ENCODE peak calls at places on chromosomes 4 and X, in seven cellular contexts. One of them, this sample, is unnamed.
A peak's percentile ranks its signal among the peaks of the same experiment; 100 is the strongest.

GRCh38 chrX:105658136-105658535 is 164.2 kb upstream of the NRK start:
- DNase-seq in PC-3: peak; percentile 35
- DNase-seq in right atrium auricular region: no peak
- DNase-seq in activated B cell treated with CpG ODN at 0.5 μM for 24 hours: no peak
- DNase-seq in GM06990: no peak
- DNase-seq in left lung: no peak
- DNase-seq in OCI-LY7: no peak
- DNase-seq in this sample: no peak

GRCh38 chr4:53779025-53779424 is 187.7 kb upstream of the LNX1 start:
- DNase-seq in PC-3: no peak
- DNase-seq in right atrium auricular region: no peak
- DNase-seq in activated B cell treated with CpG ODN at 0.5 μM for 24 hours: no peak
- DNase-seq in GM06990: no peak
- DNase-seq in left lung: no peak
- DNase-seq in OCI-LY7: no peak
- DNase-seq in this sample: no peak

GRCh38 chr4:3269105-3269927 is 20.4 kb downstream of the MSANTD1 start:
- DNase-seq in PC-3: no peak
- DNase-seq in right atrium auricular region: no peak
- DNase-seq in activated B cell treated with CpG ODN at 0.5 μM for 24 hours: no peak
- DNase-seq in GM06990: no peak
- DNase-seq in left lung: peak; percentile 67
- DNase-seq in OCI-LY7: no peak
- DNase-seq in this sample: no peak

GRCh38 chrX:54817220-54817820 is 9.8 kb downstream of the MAGED2 start:
- DNase-seq in PC-3: no peak
- DNase-seq in right atrium auricular region: peak; percentile 38
- DNase-seq in activated B cell treated with CpG ODN at 0.5 μM for 24 hours: no peak
- DNase-seq in GM06990: no peak
- DNase-seq in left lung: no peak
- DNase-seq in OCI-LY7: no peak
- DNase-seq in this sample: no peak

GRCh38 chr4:28868831-28869230 is 1851.3 kb upstream of the PCDH7 start:
- DNase-seq in PC-3: no peak
- DNase-seq in right atrium auricular region: no peak
- DNase-seq in activated B cell treated with CpG ODN at 0.5 μM for 24 hours: no peak
- DNase-seq in GM06990: no peak
- DNase-seq in left lung: no peak
- DNase-seq in OCI-LY7: no peak
- DNase-seq in this sample: no peak

GRCh38 chr4:95092762-95093161 is 335.0 kb downstream of the BMPR1B start:
- DNase-seq in PC-3: peak; percentile 57
- DNase-seq in right atrium auricular region: no peak
- DNase-seq in activated B cell treated with CpG ODN at 0.5 μM for 24 hours: no peak
- DNase-seq in GM06990: no peak
- DNase-seq in left lung: no peak
- DNase-seq in OCI-LY7: no peak
- DNase-seq in this sample: no peak

GRCh38 chr4:182862166-182862875 is 54.9 kb downstream of the DCTD start:
- DNase-seq in PC-3: no peak
- DNase-seq in right atrium auricular region: no peak
- DNase-seq in activated B cell treated with CpG ODN at 0.5 μM for 24 hours: no peak
- DNase-seq in GM06990: no peak
- DNase-seq in left lung: no peak
- DNase-seq in OCI-LY7: no peak
- DNase-seq in this sample: no peak

GRCh38 chr4:118865091-118865708 is 23.5 kb upstream of the SYNPO2 start:
- DNase-seq in PC-3: peak; percentile 69
- DNase-seq in right atrium auricular region: no peak
- DNase-seq in activated B cell treated with CpG ODN at 0.5 μM for 24 hours: no peak
- DNase-seq in GM06990: no peak
- DNase-seq in left lung: no peak
- DNase-seq in OCI-LY7: peak; percentile 38
- DNase-seq in this sample: peak; percentile 19

GRCh38 chrX:132957211-132958085 is 981 bp downstream of the HS6ST2 start:
- DNase-seq in PC-3: no peak
- DNase-seq in right atrium auricular region: no peak
- DNase-seq in activated B cell treated with CpG ODN at 0.5 μM for 24 hours: no peak
- DNase-seq in GM06990: no peak
- DNase-seq in left lung: no peak
- DNase-seq in OCI-LY7: no peak
- DNase-seq in this sample: no peak

GRCh38 chrX:115690554-115691216 is 129.7 kb downstream of the PLS3 start:
- DNase-seq in PC-3: peak; percentile 84
- DNase-seq in right atrium auricular region: peak; percentile 73
- DNase-seq in activated B cell treated with CpG ODN at 0.5 μM for 24 hours: no peak
- DNase-seq in GM06990: no peak
- DNase-seq in left lung: no peak
- DNase-seq in OCI-LY7: peak; percentile 31
- DNase-seq in this sample: peak; percentile 16

GRCh38 chrX:135543924-135544323 is 23.5 kb downstream of the INTS6L start:
- DNase-seq in PC-3: no peak
- DNase-seq in right atrium auricular region: no peak
- DNase-seq in activated B cell treated with CpG ODN at 0.5 μM for 24 hours: no peak
- DNase-seq in GM06990: no peak
- DNase-seq in left lung: no peak
- DNase-seq in OCI-LY7: peak; percentile 54
- DNase-seq in this sample: no peak

GRCh38 chr4:138669479-138670165 is 346.0 kb upstream of the NOCT start:
- DNase-seq in PC-3: peak; percentile 51
- DNase-seq in right atrium auricular region: no peak
- DNase-seq in activated B cell treated with CpG ODN at 0.5 μM for 24 hours: no peak
- DNase-seq in GM06990: no peak
- DNase-seq in left lung: no peak
- DNase-seq in OCI-LY7: no peak
- DNase-seq in this sample: no peak

GRCh38 chrX:16999275-16999674 is 52.8 kb downstream of the REPS2 start:
- DNase-seq in PC-3: no peak
- DNase-seq in right atrium auricular region: no peak
- DNase-seq in activated B cell treated with CpG ODN at 0.5 μM for 24 hours: no peak
- DNase-seq in GM06990: no peak
- DNase-seq in left lung: no peak
- DNase-seq in OCI-LY7: no peak
- DNase-seq in this sample: no peak

GRCh38 chr4:101795704-101796103 is 5.2 kb downstream of the BANK1 start:
- DNase-seq in PC-3: no peak
- DNase-seq in right atrium auricular region: no peak
- DNase-seq in activated B cell treated with CpG ODN at 0.5 μM for 24 hours: no peak
- DNase-seq in GM06990: no peak
- DNase-seq in left lung: no peak
- DNase-seq in OCI-LY7: no peak
- DNase-seq in this sample: no peak

GRCh38 chrX:10048695-10049094 is 81.5 kb downstream of the CLDN34 start:
- DNase-seq in PC-3: no peak
- DNase-seq in right atrium auricular region: no peak
- DNase-seq in activated B cell treated with CpG ODN at 0.5 μM for 24 hours: no peak
- DNase-seq in GM06990: no peak
- DNase-seq in left lung: no peak
- DNase-seq in OCI-LY7: no peak
- DNase-seq in this sample: no peak

GRCh38 chr4:140637836-140638235 is 69.1 kb upstream of the UCP1 start:
- DNase-seq in PC-3: peak; percentile 36
- DNase-seq in right atrium auricular region: no peak
- DNase-seq in activated B cell treated with CpG ODN at 0.5 μM for 24 hours: no peak
- DNase-seq in GM06990: no peak
- DNase-seq in left lung: no peak
- DNase-seq in OCI-LY7: peak; percentile 85
- DNase-seq in this sample: peak; percentile 12

GRCh38 chrX:153638041-153638371 is 9.0 kb upstream of the DUSP9 start:
- DNase-seq in PC-3: no peak
- DNase-seq in right atrium auricular region: no peak
- DNase-seq in activated B cell treated with CpG ODN at 0.5 μM for 24 hours: no peak
- DNase-seq in GM06990: no peak
- DNase-seq in left lung: no peak
- DNase-seq in OCI-LY7: no peak
- DNase-seq in this sample: no peak

GRCh38 chr4:66169341-66169740 is 499.1 kb upstream of the EPHA5 start:
- DNase-seq in PC-3: peak; percentile 74
- DNase-seq in right atrium auricular region: no peak
- DNase-seq in activated B cell treated with CpG ODN at 0.5 μM for 24 hours: no peak
- DNase-seq in GM06990: no peak
- DNase-seq in left lung: no peak
- DNase-seq in OCI-LY7: no peak
- DNase-seq in this sample: no peak

GRCh38 chr4:142406917-142407501 is 439.1 kb downstream of the INPP4B start:
- DNase-seq in PC-3: peak; percentile 63
- DNase-seq in right atrium auricular region: no peak
- DNase-seq in activated B cell treated with CpG ODN at 0.5 μM for 24 hours: no peak
- DNase-seq in GM06990: no peak
- DNase-seq in left lung: no peak
- DNase-seq in OCI-LY7: no peak
- DNase-seq in this sample: no peak

GRCh38 chr4:151950993-151951726 is 190.4 kb upstream of the GATB start:
- DNase-seq in PC-3: no peak
- DNase-seq in right atrium auricular region: no peak
- DNase-seq in activated B cell treated with CpG ODN at 0.5 μM for 24 hours: no peak
- DNase-seq in GM06990: no peak
- DNase-seq in left lung: no peak
- DNase-seq in OCI-LY7: no peak
- DNase-seq in this sample: no peak

GRCh38 chrX:76555269-76555668 is 127.8 kb downstream of the MAGEE1 start:
- DNase-seq in PC-3: no peak
- DNase-seq in right atrium auricular region: no peak
- DNase-seq in activated B cell treated with CpG ODN at 0.5 μM for 24 hours: no peak
- DNase-seq in GM06990: no peak
- DNase-seq in left lung: no peak
- DNase-seq in OCI-LY7: no peak
- DNase-seq in this sample: no peak

GRCh38 chrX:76550016-76550415 is 122.5 kb downstream of the MAGEE1 start:
- DNase-seq in PC-3: no peak
- DNase-seq in right atrium auricular region: no peak
- DNase-seq in activated B cell treated with CpG ODN at 0.5 μM for 24 hours: no peak
- DNase-seq in GM06990: no peak
- DNase-seq in left lung: no peak
- DNase-seq in OCI-LY7: no peak
- DNase-seq in this sample: no peak

GRCh38 chrX:76555816-76556215 is 128.3 kb downstream of the MAGEE1 start:
- DNase-seq in PC-3: peak; percentile 62
- DNase-seq in right atrium auricular region: no peak
- DNase-seq in activated B cell treated with CpG ODN at 0.5 μM for 24 hours: no peak
- DNase-seq in GM06990: no peak
- DNase-seq in left lung: no peak
- DNase-seq in OCI-LY7: peak; percentile 61
- DNase-seq in this sample: peak; percentile 4
- TF ChIP-seq CTCF in PC-3: peak; percentile 57
- TF ChIP-seq CTCF in right atrium auricular region: no peak
- TF ChIP-seq CTCF in activated B cell treated with CpG ODN at 0.5 μM for 24 hours: no peak
- TF ChIP-seq CTCF in GM06990: peak; percentile 25
- TF ChIP-seq CTCF in left lung: no peak
- TF ChIP-seq CTCF in OCI-LY7: peak; percentile 72
- TF ChIP-seq CTCF in this sample: peak; percentile 27

GRCh38 chr4:40309250-40309774 is 25.8 kb upstream of the CHRNA9 start:
- DNase-seq in PC-3: peak; percentile 86
- DNase-seq in right atrium auricular region: peak; percentile 92
- DNase-seq in activated B cell treated with CpG ODN at 0.5 μM for 24 hours: peak; percentile 78
- DNase-seq in GM06990: peak; percentile 82
- DNase-seq in left lung: peak; percentile 94
- DNase-seq in OCI-LY7: peak; percentile 90
- DNase-seq in this sample: peak; percentile 67

GRCh38 chr4:40306991-40307390 is 28.1 kb upstream of the CHRNA9 start:
- DNase-seq in PC-3: no peak
- DNase-seq in right atrium auricular region: no peak
- DNase-seq in activated B cell treated with CpG ODN at 0.5 μM for 24 hours: no peak
- DNase-seq in GM06990: no peak
- DNase-seq in left lung: no peak
- DNase-seq in OCI-LY7: peak; percentile 60
- DNase-seq in this sample: no peak

GRCh38 chr4:40308528-40309122 is 26.5 kb upstream of the CHRNA9 start:
- DNase-seq in PC-3: no peak
- DNase-seq in right atrium auricular region: no peak
- DNase-seq in activated B cell treated with CpG ODN at 0.5 μM for 24 hours: no peak
- DNase-seq in GM06990: no peak
- DNase-seq in left lung: no peak
- DNase-seq in OCI-LY7: no peak
- DNase-seq in this sample: no peak

GRCh38 chr4:40306203-40306602 is 28.9 kb upstream of the CHRNA9 start:
- DNase-seq in PC-3: no peak
- DNase-seq in right atrium auricular region: no peak
- DNase-seq in activated B cell treated with CpG ODN at 0.5 μM for 24 hours: no peak
- DNase-seq in GM06990: no peak
- DNase-seq in left lung: no peak
- DNase-seq in OCI-LY7: peak; percentile 41
- DNase-seq in this sample: no peak

DNA sequence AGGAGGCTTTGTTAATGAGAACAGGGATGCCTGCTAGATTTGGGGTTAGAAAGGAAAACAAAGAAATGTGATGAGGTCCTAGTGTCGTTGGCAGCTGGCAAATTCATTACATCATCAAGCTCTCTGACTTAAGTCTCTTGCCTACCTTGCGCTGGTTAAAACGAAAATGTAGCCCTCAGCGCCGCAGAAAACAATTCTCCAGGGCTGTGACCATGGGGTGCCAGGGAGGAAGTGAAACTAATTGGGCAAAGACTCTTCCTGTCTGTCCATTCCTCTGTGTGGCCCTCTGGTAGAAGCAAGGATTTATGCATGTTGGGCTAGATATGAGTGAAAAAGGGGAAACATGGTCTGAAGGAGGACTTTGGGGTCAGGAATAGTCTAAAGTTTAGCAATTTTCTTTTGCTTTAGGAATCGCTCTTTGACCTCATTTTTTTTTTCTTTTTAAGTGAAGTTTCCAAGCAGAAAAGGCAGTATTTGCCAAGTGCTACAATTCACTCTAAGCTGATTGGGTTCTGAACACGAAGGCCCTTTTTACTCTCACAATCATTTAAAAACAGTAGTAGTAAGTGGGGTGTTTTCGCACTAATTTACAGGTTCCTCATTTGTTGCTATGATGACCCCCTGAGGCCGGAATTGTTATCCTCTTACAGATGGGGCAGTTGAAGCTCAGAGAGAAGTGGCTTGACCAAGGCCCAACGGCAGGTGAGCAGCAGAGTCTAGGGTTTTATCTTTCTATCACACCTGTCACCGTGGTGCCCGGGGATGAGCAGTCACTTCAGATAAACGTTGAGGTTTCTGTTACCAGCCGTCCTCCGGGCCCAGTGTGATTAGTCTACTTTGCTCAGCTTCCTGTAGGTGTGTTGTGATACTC is 27.3 kb upstream of the CHRNA9 start:
- DNase-seq in PC-3: no peak
- DNase-seq in right atrium auricular region: no peak
- DNase-seq in activated B cell treated with CpG ODN at 0.5 μM for 24 hours: peak; percentile 53
- DNase-seq in GM06990: peak; percentile 63
- DNase-seq in left lung: no peak
- DNase-seq in OCI-LY7: peak; percentile 87
- DNase-seq in this sample: no peak
- TF ChIP-seq CTCF in PC-3: no peak
- TF ChIP-seq CTCF in right atrium auricular region: no peak
- TF ChIP-seq CTCF in activated B cell treated with CpG ODN at 0.5 μM for 24 hours: no peak
- TF ChIP-seq CTCF in GM06990: peak; percentile 4
- TF ChIP-seq CTCF in left lung: no peak
- TF ChIP-seq CTCF in OCI-LY7: peak; percentile 66
- TF ChIP-seq CTCF in this sample: no peak

GRCh38 chr4:90293320-90293719 is 166.1 kb downstream of the CCSER1 start:
- DNase-seq in PC-3: peak; percentile 32
- DNase-seq in right atrium auricular region: no peak
- DNase-seq in activated B cell treated with CpG ODN at 0.5 μM for 24 hours: no peak
- DNase-seq in GM06990: no peak
- DNase-seq in left lung: no peak
- DNase-seq in OCI-LY7: peak; percentile 3
- DNase-seq in this sample: no peak
- TF ChIP-seq CTCF in PC-3: peak; percentile 21
- TF ChIP-seq CTCF in right atrium auricular region: peak; percentile 65
- TF ChIP-seq CTCF in activated B cell treated with CpG ODN at 0.5 μM for 24 hours: peak; percentile 79
- TF ChIP-seq CTCF in GM06990: no peak
- TF ChIP-seq CTCF in left lung: no peak
- TF ChIP-seq CTCF in OCI-LY7: peak; percentile 68
- TF ChIP-seq CTCF in this sample: peak; percentile 16

GRCh38 chr4:67871867-67872266 is 11.9 kb downstream of the TMPRSS11D start:
- DNase-seq in PC-3: peak; percentile 85
- DNase-seq in right atrium auricular region: no peak
- DNase-seq in activated B cell treated with CpG ODN at 0.5 μM for 24 hours: no peak
- DNase-seq in GM06990: no peak
- DNase-seq in left lung: no peak
- DNase-seq in OCI-LY7: peak; percentile 21
- DNase-seq in this sample: peak; percentile 7
- TF ChIP-seq CTCF in PC-3: peak; percentile 88
- TF ChIP-seq CTCF in right atrium auricular region: peak; percentile 18
- TF ChIP-seq CTCF in activated B cell treated with CpG ODN at 0.5 μM for 24 hours: no peak
- TF ChIP-seq CTCF in GM06990: peak; percentile 48
- TF ChIP-seq CTCF in left lung: peak; percentile 13
- TF ChIP-seq CTCF in OCI-LY7: peak; percentile 74
- TF ChIP-seq CTCF in this sample: peak; percentile 43

This sample was measured in GM12864.